ENCODE peak calls at places on chromosome 9, in five cellular contexts. J, T, V, D and I are unnamed samples.

GRCh38 chr9:76677481-76678055 is 86.7 kb upstream of the PCA3 start:
- DNase-seq in D (no peak), J (no peak), V (peak; percentile 95), T (peak; percentile 52), I (no peak)

GRCh38 chr9:79572891-79573696 is 1.3 kb downstream of the TLE4 start:
- DNase-seq in D (no peak), T (peak; percentile 34), V (peak; percentile 35), J (peak; percentile 25), I (peak; percentile 76)

GRCh38 chr9:87793292-87793691 is 67.4 kb downstream of the CTSL start:
- DNase-seq in V (no peak), D (peak; percentile 87), T (no peak), J (peak; percentile 72), I (no peak)

GRCh38 chr9:90141723-90142122 is 500.9 kb downstream of the DIRAS2 start:
- DNase-seq in T (no peak), J (no peak), D (peak; percentile 29), V (no peak), I (no peak)

GRCh38 chr9:22169243-22169642 is 160.1 kb upstream of the CDKN2B start:
- DNase-seq in J (no peak), V (no peak), D (peak; percentile 79), T (no peak), I (no peak)

GRCh38 chr9:77215874-77216273 is 38.5 kb downstream of the VPS13A start:
- DNase-seq in V (peak; percentile 16), J (no peak), T (no peak), D (peak; percentile 55), I (no peak)

GRCh38 chr9:109474170-109474569 is 23.9 kb downstream of the PTPN3 start:
- DNase-seq in V (no peak), J (no peak), D (no peak), T (no peak), I (no peak)

GRCh38 chr9:137945581-137945980 is 68.0 kb downstream of the CACNA1B start:
- DNase-seq in V (no peak), T (no peak), D (no peak), J (no peak), I (no peak)

GRCh38 chr9:130835441-130836298 is 616 bp downstream of the ABL1 start:
- DNase-seq in T (no peak), V (peak; percentile 49), J (peak; percentile 45), D (peak; percentile 61), I (peak; percentile 57)

GRCh38 chr9:122991370-122991830 is 42.1 kb upstream of the GPR21 start:
- DNase-seq in V (peak; percentile 92), T (peak; percentile 69), J (peak; percentile 38), D (peak; percentile 94), I (no peak)

GRCh38 chr9:75715360-75715759 is 175.1 kb upstream of the PCSK5 start:
- DNase-seq in J (no peak), V (no peak), T (no peak), D (no peak), I (no peak)

GRCh38 chr9:19471737-19472648 is 63.2 kb downstream of the ACER2 start:
- DNase-seq in J (peak; percentile 79), V (peak; percentile 61), T (peak; percentile 40), D (peak; percentile 33), I (peak; percentile 43)

GRCh38 chr9:128902351-128903078 is 18.3 kb upstream of the PHYHD1 start:
- DNase-seq in D (no peak), J (no peak), V (no peak), T (peak; percentile 50), I (peak; percentile 96)
- TF ChIP-seq POLR2A in D (no peak), J (no peak), V (no peak), T (no peak), I (peak; percentile 31)

GRCh38 chr9:6226696-6227095 is 11.1 kb downstream of the IL33 start:
- DNase-seq in J (no peak), T (no peak), V (peak; percentile 93), D (peak; percentile 44), I (no peak)
- H3K4me3 ChIP-seq in J (no peak overlapping the region), T (no peak overlapping the region), V (no peak overlapping the region), D (no peak overlapping the region), I (no peak overlapping the region)

GRCh38 chr9:132406554-132407122 is at the start of gene TTF1:
- DNase-seq in T (peak; percentile 88), J (peak; percentile 94), D (peak; percentile 88), V (peak; percentile 88), I (peak; percentile 97)
- TF ChIP-seq POLR2A in T (peak; percentile 19), J (peak; percentile 69), D (peak; percentile 44), V (peak; percentile 62), I (peak; percentile 27)

DNA sequence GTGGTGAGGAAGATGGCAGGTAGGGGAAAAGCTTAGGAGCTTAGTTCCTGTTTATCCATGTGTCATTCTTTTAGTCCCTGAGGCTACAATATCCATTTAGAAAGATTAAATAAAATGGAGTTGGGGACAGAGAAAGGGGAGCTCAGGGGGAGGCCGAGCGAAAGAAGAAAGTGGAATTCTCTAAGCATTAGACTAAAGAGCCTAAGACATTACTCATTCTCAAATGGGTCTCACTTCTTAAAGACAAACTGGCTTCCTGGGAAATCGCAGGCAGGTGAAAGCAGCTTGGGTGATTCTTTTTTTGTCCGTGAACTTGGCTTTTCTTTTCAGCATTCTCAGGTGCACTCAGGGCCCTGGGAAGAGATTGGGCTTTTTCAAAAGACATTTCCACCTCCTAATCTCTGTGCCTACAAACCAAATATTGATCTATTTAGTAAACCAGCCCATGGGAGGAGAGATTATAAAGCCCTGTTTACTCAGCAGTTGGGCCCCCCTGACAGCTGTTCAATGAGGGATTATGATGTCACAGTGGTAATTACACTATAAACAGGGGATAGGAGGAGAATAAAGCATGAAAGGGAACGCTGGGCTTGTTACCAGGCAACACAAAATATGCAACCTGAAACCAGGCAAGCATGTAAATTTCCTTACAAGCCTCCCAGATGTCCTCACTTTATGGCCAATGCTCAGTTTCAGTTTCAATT is 584.0 kb downstream of the ACTL7B start:
- DNase-seq in J (peak; percentile 10), T (peak; percentile 30), V (peak; percentile 7), D (peak; percentile 88), I (peak; percentile 64)
- H3K4me3 ChIP-seq in J (no peak overlapping the region), T (no peak overlapping the region), V (no peak overlapping the region), D (peak overlapping the region; percentile 24), I (no peak overlapping the region)

GRCh38 chr9:101028346-101029299 is at the start of gene PLPPR1:
- DNase-seq in D (peak; percentile 3), V (peak; percentile 78), T (no peak), J (peak; percentile 44), I (peak; percentile 61)
- TF ChIP-seq POLR2A in D (no peak), V (no peak), T (no peak), J (no peak), I (no peak)

DNA sequence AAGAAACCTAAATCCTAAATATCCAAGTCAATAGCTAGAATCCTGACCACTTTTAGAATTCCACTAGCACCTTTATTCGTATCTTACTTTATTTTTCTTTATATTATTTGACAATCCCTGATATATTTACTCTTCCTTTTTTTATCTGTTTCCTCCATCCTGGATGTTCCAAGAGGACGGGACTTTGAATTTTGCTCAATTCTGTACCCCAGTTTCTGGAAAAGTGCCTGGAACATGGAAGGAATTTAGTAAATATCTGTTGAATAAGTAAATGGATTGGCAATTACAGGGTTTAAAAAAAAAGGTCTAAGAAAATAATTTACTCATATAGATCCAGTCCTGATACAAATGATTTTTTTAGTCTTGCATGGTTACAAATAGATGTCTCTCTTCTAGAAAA is 1.2 kb upstream of the NIPSNAP3A start:
- DNase-seq in V (no peak), J (no peak), D (no peak), T (no peak), I (no peak)
- H3K4me3 ChIP-seq in V (no peak overlapping the region), J (no peak overlapping the region), D (no peak overlapping the region), T (no peak overlapping the region), I (no peak overlapping the region)